ENCODE peak calls at places on chromosomes 1 and 21, in six cellular contexts. U is fibroblast of pulmonary artery, H is AG04450, J is neural progenitor cell, C is cardiac muscle cell, O is PC-9. R is an unnamed sample.

GRCh38 chr1:1118011-1118892 is 2.4 kb upstream of the C1orf159 start:
- DNase-seq in J (no peak), U (no peak), C (no peak), H (no peak), O (no peak), R (no peak)

GRCh38 chr1:47351305-47351704 is 17.7 kb downstream of the CMPK1 start:
- DNase-seq in H (no peak), U (peak), J (no peak), C (no peak), O (no peak), R (no peak)

GRCh38 chr1:170545476-170545875 is 13.5 kb downstream of the GORAB start:
- DNase-seq in O (no peak), C (no peak), J (no peak), U (peak), H (peak), R (no peak)

GRCh38 chr1:230095938-230096337 is 28.9 kb downstream of the GALNT2 start:
- DNase-seq in C (no peak), O (no peak), J (no peak), U (no peak), H (no peak), R (no peak)

GRCh38 chr1:19044975-19045831 is 88.7 kb upstream of the IFFO2 start:
- DNase-seq in C (no peak), O (no peak), J (no peak), H (no peak), U (no peak), R (no peak)

GRCh38 chr1:225201447-225201846 is 226.4 kb downstream of the LBR start:
- DNase-seq in U (no peak), O (no peak), J (no peak), H (no peak), C (no peak), R (no peak)

GRCh38 chr1:70978623-70979022 is 69.0 kb downstream of the PTGER3 start:
- DNase-seq in U (no peak), C (no peak), J (no peak), H (no peak), O (no peak), R (no peak)

GRCh38 chr1:214537219-214537618 is 14.2 kb downstream of the PTPN14 start:
- DNase-seq in J (no peak), H (no peak), O (no peak), U (peak), C (no peak), R (no peak)

GRCh38 chr1:236103059-236103458 is 38.2 kb upstream of the NID1 start:
- DNase-seq in J (no peak), C (no peak), H (no peak), O (no peak), U (no peak), R (no peak)

GRCh38 chr1:180151508-180151907 is 3.2 kb upstream of the QSOX1 start:
- DNase-seq in C (no peak), H (peak), O (peak), J (no peak), U (peak), R (no peak)

GRCh38 chr1:230381049-230381467 is 45.1 kb downstream of the PGBD5 start:
- DNase-seq in C (no peak), H (no peak), J (no peak), O (no peak), U (no peak), R (peak)

GRCh38 chr1:205950280-205950679 is 7.0 kb upstream of the SLC26A9 start:
- DNase-seq in J (no peak), H (no peak), O (no peak), C (no peak), U (peak), R (peak)

GRCh38 chr1:17994046-17994445 is 113.6 kb upstream of the IGSF21 start:
- DNase-seq in O (no peak), J (no peak), U (no peak), H (no peak), C (no peak), R (no peak)

GRCh38 chr1:29631361-29631760 is 395.0 kb downstream of the PTPRU start:
- DNase-seq in H (peak), O (no peak), U (no peak), J (no peak), C (no peak), R (no peak)

GRCh38 chr1:54329337-54329954 is 76.7 kb downstream of the SSBP3 start:
- DNase-seq in C (no peak), H (no peak), O (no peak), J (peak), U (no peak), R (no peak)

GRCh38 chr1:64084451-64084850 is 119.0 kb upstream of the UBE2U start:
- DNase-seq in U (no peak), O (no peak), J (no peak), C (no peak), H (no peak), R (no peak)

GRCh38 chr1:93779540-93780121 is 98.0 kb upstream of the BCAR3 start:
- DNase-seq in C (no peak), H (peak), U (peak), J (no peak), O (peak), R (no peak)

GRCh38 chr1:28143496-28144202 is 32.8 kb downstream of the PTAFR start:
- DNase-seq in U (no peak), C (no peak), J (no peak), H (no peak), O (no peak), R (no peak)

GRCh38 chr1:39940253-39940652 is 14.7 kb upstream of the MFSD2A start:
- DNase-seq in H (no peak), C (no peak), U (no peak), J (no peak), O (no peak), R (no peak)

GRCh38 chr1:41109316-41110263 is 88.1 kb upstream of the SLFNL1 start:
- DNase-seq in J (no peak), O (peak), C (no peak), H (peak), U (peak), R (peak)

GRCh38 chr21:32597205-32597604 is 11.9 kb upstream of the TCP10L start:
- DNase-seq in J (no peak), U (peak), C (no peak), H (peak), O (peak), R (no peak)

GRCh38 chr21:39373634-39374033 is 24.7 kb upstream of the HMGN1 start:
- DNase-seq in O (no peak), J (peak), U (peak), C (peak), H (no peak), R (no peak)
- TF ChIP-seq CTCF in O (no peak), J (peak), U (peak), C (peak), H (peak), R (peak)

GRCh38 chr1:3672971-3673361 is 20.6 kb downstream of the TP73 start:
- DNase-seq in C (no peak), J (no peak), O (peak), U (no peak), H (no peak), R (no peak)

GRCh38 chr1:3672231-3672970 is 20.1 kb downstream of the TP73 start:
- DNase-seq in O (peak), H (no peak), U (no peak), J (no peak), C (no peak), R (no peak)

GRCh38 chr1:3674100-3675094 is 22.1 kb downstream of the TP73 start:
- DNase-seq in C (peak), J (no peak), H (no peak), U (no peak), O (peak), R (no peak)

GRCh38 chr1:3675436-3675835 is 23.1 kb downstream of the TP73 start:
- DNase-seq in J (no peak), C (no peak), H (no peak), U (no peak), O (no peak), R (no peak)

DNA sequence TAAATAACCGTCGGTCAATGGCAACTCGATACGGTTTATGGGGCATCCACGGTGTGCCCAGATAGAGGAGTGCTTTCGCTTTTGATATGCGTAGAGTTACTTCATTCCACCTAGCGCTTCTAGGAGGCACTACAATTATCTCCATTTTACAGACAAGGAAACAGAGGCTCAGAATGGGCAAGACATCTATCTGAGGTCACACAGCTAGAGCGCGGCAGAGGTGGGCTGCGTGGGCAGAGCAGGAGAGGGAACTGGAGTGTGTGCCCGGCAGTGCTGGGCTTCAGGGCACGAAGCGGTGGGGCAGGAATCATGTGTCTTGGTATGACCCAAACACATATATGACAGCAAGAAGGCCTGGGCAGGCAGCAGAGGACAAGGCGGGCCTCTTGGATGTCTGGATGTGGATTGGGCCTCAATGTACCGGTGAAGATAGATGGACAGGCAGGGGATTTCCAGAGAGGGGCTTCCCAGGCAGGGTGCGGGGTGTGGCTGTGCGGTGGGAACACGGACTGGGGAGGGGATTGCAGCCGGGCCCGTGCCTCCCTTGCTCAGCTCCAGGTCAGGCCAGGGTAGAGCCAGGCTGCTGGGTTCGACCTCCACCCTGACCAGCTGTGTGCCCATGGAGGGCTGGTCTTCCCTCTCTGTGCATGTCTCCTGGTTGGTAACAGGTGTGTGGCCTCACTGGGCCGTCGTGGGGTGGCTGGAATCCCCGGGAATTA is 21.2 kb downstream of the TP73 start:
- DNase-seq in H (no peak), U (no peak), C (no peak), J (no peak), O (peak), R (no peak)
- TF ChIP-seq CTCF in H (no peak), U (no peak), C (no peak), J (no peak), O (no peak), R (no peak)

GRCh38 chr1:31745898-31746668 is 18.1 kb downstream of the ADGRB2 start:
- DNase-seq in U (no peak), J (no peak), C (no peak), O (no peak), H (no peak), R (no peak)
- TF ChIP-seq CTCF in U (no peak), J (no peak), C (no peak), O (peak), H (no peak), R (no peak)

GRCh38 chr21:37916795-37917142 is 512 bp upstream of the KCNJ6 start:
- DNase-seq in C (peak), O (no peak), J (peak), U (no peak), H (no peak), R (no peak)
- TF ChIP-seq CTCF in C (no peak), O (no peak), J (peak), U (no peak), H (peak), R (no peak)

DNA sequence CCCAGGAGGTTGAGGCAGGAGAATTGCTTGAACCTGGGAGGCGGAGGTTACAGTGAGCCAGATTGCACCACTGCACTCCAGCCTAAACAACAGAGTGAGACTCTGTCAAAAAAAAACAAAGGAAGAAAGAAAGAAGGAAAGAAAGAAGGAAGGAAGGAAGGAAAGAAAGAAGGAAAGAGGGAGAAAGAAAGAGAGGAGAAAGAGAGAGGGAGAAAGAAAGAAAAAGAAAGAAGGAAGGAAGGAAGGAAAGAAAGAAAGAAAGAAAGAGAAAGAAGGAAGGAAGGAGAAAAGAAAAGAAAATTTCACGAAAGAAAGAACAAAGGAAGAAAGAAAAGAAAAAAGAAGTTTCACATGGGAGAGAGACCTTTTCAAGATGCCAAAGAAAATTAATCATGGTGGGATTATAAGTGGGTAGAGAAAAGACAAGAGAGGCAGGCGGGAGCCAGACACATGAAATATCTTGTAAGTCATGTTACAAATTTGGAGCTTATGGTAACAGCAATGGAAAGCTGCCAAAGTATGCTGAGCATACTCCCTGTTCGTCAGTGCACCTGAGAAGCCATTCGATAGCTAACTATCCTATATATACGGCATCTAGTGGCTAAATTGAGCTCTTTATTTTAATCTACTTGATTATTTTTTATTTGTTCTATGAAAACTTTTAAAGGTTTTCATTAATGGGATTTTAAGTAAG is 41.3 kb upstream of the TNFSF4 start:
- DNase-seq in U (no peak), C (no peak), O (no peak), J (no peak), H (no peak), R (no peak)
- TF ChIP-seq CTCF in U (no peak), C (no peak), O (no peak), J (no peak), H (no peak), R (no peak)

GRCh38 chr1:172145231-172145651 is 275.2 kb upstream of the C1orf105 start:
- DNase-seq in U (peak), J (no peak), H (no peak), O (no peak), C (peak), R (no peak)

GRCh38 chr1:172145656-172146055 is 274.8 kb upstream of the C1orf105 start:
- DNase-seq in O (no peak), U (no peak), C (no peak), J (no peak), H (no peak), R (no peak)

GRCh38 chr1:172141351-172142000 is 279.0 kb upstream of the C1orf105 start:
- DNase-seq in O (no peak), U (no peak), J (no peak), C (no peak), H (no peak), R (no peak)

GRCh38 chr1:172144445-172145060 is 275.9 kb upstream of the C1orf105 start:
- DNase-seq in J (no peak), H (peak), U (peak), C (no peak), O (no peak), R (no peak)

DNA sequence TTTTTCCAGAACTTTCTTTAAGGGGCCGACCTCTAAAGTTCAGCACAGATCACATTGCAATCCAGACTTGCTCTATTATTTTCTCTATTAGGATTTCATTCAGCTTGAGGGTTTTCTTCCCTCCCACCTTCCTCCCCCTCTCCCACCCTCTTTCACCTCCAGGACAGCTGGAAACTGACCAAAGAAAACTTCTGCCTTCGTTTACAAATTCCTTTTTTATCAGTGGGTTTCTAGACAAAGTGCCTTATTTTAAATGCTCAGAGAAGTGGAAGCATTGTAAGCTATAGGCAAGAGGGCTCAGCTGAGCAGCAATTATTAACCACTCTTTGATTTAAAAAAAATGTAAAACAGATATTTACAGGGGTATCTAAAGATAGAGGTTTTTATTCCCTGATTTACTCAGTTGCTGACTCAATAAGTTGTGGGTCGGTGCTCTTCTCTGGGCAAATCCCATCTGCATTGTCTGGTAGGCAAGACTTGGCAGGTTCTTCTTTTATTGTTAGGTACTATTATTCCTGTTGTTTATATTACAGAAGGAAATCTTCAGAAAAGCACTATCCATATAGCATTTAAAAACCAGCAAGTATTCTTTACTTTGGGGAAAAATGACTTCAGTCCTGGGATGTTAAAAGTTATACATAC is 277.0 kb upstream of the C1orf105 start:
- DNase-seq in J (no peak), H (no peak), C (no peak), U (peak), O (no peak), R (no peak)
- TF ChIP-seq CTCF in J (no peak), H (no peak), C (no peak), U (no peak), O (no peak), R (no peak)

R was measured in LNCaP clone FGC.